ENCODE peak calls at places on chromosomes 3 and 15, in six cellular contexts. A, J, F, S, I and O are unnamed samples.

GRCh38 chr15:63165166-63165859 is 8.0 kb upstream of the RPS27L start:
- DNase-seq in J (no peak), I (no peak), S (no peak), F (no peak), A (peak; percentile 42), O (no peak)

GRCh38 chr3:104425416-104425815 is 941.3 kb upstream of the ALCAM start:
- DNase-seq in A (no peak), F (no peak), S (no peak), J (no peak), I (no peak), O (no peak)

GRCh38 chr3:165751654-165752053 is 85.6 kb downstream of the BCHE start:
- DNase-seq in A (no peak), I (no peak), J (no peak), F (no peak), S (no peak), O (no peak)

GRCh38 chr3:107798381-107798780 is 275.6 kb downstream of the BBX start:
- DNase-seq in A (peak; percentile 65), I (no peak), F (no peak), J (no peak), S (no peak), O (no peak)

GRCh38 chr3:30826381-30827061 is 67.9 kb downstream of the GADL1 start:
- DNase-seq in J (no peak), I (no peak), F (no peak), A (peak; percentile 14), S (no peak), O (no peak)

GRCh38 chr3:133192363-133192945 is 154.3 kb downstream of the TMEM108 start:
- DNase-seq in A (no peak), S (no peak), F (no peak), J (no peak), I (no peak), O (no peak)

GRCh38 chr3:55888282-55888855 is 401.3 kb upstream of the WNT5A start:
- DNase-seq in J (no peak), I (no peak), A (no peak), F (no peak), S (no peak), O (no peak)

GRCh38 chr3:4416961-4417360 is 50.1 kb downstream of the SUMF1 start:
- DNase-seq in A (peak; percentile 81), S (no peak), I (peak; percentile 45), J (no peak), F (no peak), O (peak; percentile 20)

GRCh38 chr3:55626284-55626675 is 139.2 kb upstream of the WNT5A start:
- DNase-seq in J (no peak), A (peak; percentile 61), S (no peak), I (no peak), F (no peak), O (no peak)

GRCh38 chr3:24494616-24495333 is at the start of gene THRB:
- DNase-seq in A (peak; percentile 53), J (peak; percentile 74), I (peak; percentile 89), F (peak; percentile 80), S (peak; percentile 21), O (peak; percentile 82)

GRCh38 chr15:36075333-36075732 is 504.1 kb upstream of the CDIN1 start:
- DNase-seq in S (no peak), F (no peak), A (peak; percentile 69), I (no peak), J (no peak), O (no peak)

GRCh38 chr15:57172925-57173324 is 203.4 kb upstream of the CGNL1 start:
- DNase-seq in I (no peak), S (no peak), J (no peak), F (no peak), A (peak; percentile 67), O (no peak)

GRCh38 chr3:45008117-45008516 is 18.0 kb upstream of the CLEC3B start:
- DNase-seq in J (no peak), F (no peak), A (peak; percentile 81), I (no peak), S (no peak), O (no peak)

GRCh38 chr15:99124641-99125040 is 19.8 kb downstream of the SYNM start:
- DNase-seq in S (no peak), J (no peak), I (no peak), F (peak; percentile 12), A (no peak), O (no peak)

GRCh38 chr15:40845511-40846284 is 1.9 kb downstream of the SPINT1 start:
- DNase-seq in A (no peak), J (peak; percentile 90), S (no peak), F (peak; percentile 95), I (no peak), O (no peak)

GRCh38 chr15:24848050-24848449 is 106.7 kb upstream of the SNRPN start:
- DNase-seq in I (peak; percentile 63), S (no peak), F (no peak), J (no peak), A (peak; percentile 56), O (peak; percentile 59)

GRCh38 chr15:97683816-97684215 is 276.7 kb upstream of the ARRDC4 start:
- DNase-seq in F (no peak), S (no peak), J (no peak), A (no peak), I (no peak), O (no peak)

GRCh38 chr3:197394464-197395321 is 96.3 kb upstream of the DLG1 start:
- DNase-seq in J (peak; percentile 38), F (no peak), S (peak; percentile 96), A (peak; percentile 100), I (peak; percentile 19), O (no peak)

GRCh38 chr3:10517616-10518015 is 12.2 kb upstream of the ATP2B2 start:
- DNase-seq in A (no peak), S (no peak), J (no peak), F (peak; percentile 8), I (no peak), O (no peak)

GRCh38 chr15:29682361-29682760 is 139.9 kb downstream of the TJP1 start:
- DNase-seq in J (no peak), S (no peak), I (no peak), A (no peak), F (no peak), O (peak; percentile 76)

GRCh38 chr3:57256844-57257243 is 29.3 kb downstream of the APPL1 start:
- DNase-seq in A (no peak), F (no peak), S (no peak), I (no peak), J (no peak), O (no peak)

GRCh38 chr15:41494190-41494921 is 682 bp downstream of the ITPKA start:
- DNase-seq in A (no peak), J (peak; percentile 43), S (peak; percentile 52), F (peak; percentile 81), I (peak; percentile 78), O (no peak)

GRCh38 chr3:187191271-187191670 is 6.0 kb upstream of the RTP1 start:
- DNase-seq in F (no peak), I (no peak), S (no peak), A (no peak), J (no peak), O (no peak)

GRCh38 chr3:32009101-32009500 is 27.6 kb downstream of the ZNF860 start:
- DNase-seq in F (no peak), S (no peak), A (no peak), I (no peak), J (no peak), O (no peak)

GRCh38 chr3:33989229-33989628 is 190.8 kb downstream of the PDCD6IP start:
- DNase-seq in A (no peak), J (no peak), F (no peak), I (no peak), S (no peak), O (peak; percentile 20)

GRCh38 chr3:129329858-129330257 is 51.2 kb downstream of the HMCES start:
- DNase-seq in I (no peak), S (no peak), F (no peak), A (no peak), J (no peak), O (no peak)

GRCh38 chr3:194685050-194685722 is 497 bp upstream of the FAM43A start:
- DNase-seq in I (no peak), S (no peak), F (no peak), J (peak; percentile 8), A (no peak), O (no peak)

GRCh38 chr3:194680888-194681615 is 4.6 kb upstream of the FAM43A start:
- DNase-seq in A (no peak), I (no peak), S (no peak), F (no peak), J (peak; percentile 7), O (no peak)

GRCh38 chr3:194683431-194683830 is 2.3 kb upstream of the FAM43A start:
- DNase-seq in S (no peak), I (no peak), F (no peak), A (no peak), J (no peak), O (no peak)

GRCh38 chr3:194682189-194682588 is 3.5 kb upstream of the FAM43A start:
- DNase-seq in S (no peak), F (no peak), I (no peak), A (no peak), J (no peak), O (no peak)

DNA sequence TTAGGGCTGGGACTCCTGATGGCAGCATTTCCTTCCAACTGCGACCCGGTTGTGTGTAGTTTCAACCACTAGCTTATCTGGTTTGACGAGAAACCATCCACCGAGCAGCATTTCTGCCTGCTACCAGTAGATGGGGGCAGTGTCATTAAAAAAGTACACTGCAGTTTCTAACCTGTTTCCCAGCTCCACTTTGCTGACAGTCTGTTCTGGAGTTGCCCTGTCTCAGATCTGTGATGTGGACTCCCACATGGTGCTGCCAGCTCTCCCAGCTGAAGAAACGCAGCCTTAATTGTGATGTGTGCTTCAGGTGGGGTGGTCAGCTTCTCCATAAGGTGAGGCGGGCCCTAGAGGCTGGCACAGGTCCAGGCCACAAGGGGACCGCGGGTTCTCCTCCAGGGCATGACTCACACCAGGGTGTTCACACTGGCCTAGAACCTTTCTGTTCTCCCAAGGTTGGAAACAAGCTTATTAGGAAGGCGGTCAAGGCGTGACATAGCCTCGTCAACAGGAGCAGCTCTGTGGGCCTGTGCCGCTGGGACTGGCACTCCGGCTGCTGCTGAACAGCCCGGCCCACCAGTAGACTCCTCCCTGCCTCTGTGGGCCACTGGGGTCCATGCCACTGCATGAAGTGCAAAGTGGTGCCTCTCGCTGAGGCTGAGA is 2.9 kb upstream of the FAM43A start:
- DNase-seq in A (peak; percentile 84), F (peak; percentile 84), I (peak; percentile 81), J (peak; percentile 80), S (peak; percentile 89), O (peak; percentile 73)
- TF ChIP-seq CTCF in A (peak; percentile 96), F (peak; percentile 82), I (peak; percentile 93), J (peak; percentile 94), S (peak; percentile 88), O (peak; percentile 77)

DNA sequence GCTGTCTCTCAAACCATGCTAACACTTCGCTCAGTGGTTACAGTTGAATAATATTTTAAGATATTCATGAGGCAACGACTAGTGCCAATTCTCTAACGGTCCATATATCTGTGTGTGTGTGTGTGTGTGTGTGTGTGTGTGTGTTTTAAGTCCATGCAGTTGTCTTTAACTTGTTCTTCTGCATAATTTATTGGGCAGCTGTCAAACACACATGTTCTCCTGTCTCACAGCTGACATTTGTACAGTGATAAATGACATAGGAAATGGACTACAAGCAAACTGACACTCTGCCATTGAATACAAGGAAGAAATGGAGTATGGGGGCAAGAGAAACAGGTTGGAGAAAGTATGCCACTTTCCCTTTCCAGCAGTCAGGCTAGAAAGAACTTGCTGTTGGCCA is 172.0 kb downstream of the PDZRN3 start:
- DNase-seq in J (no peak), S (no peak), F (no peak), A (no peak), I (no peak), O (no peak)
- TF ChIP-seq CTCF in J (no peak), S (no peak), F (no peak), A (no peak), I (no peak), O (no peak)

GRCh38 chr3:154018100-154018696 is 103.0 kb upstream of the ARHGEF26 start:
- DNase-seq in A (peak; percentile 9), S (peak; percentile 57), I (peak; percentile 22), J (peak; percentile 48), F (peak; percentile 53), O (peak; percentile 83)
- TF ChIP-seq CTCF in A (peak; percentile 56), S (peak; percentile 68), I (peak; percentile 64), J (no peak), F (peak; percentile 71), O (peak; percentile 85)

GRCh38 chr3:36960502-36960901 is 15.6 kb upstream of the TRANK1 start:
- DNase-seq in F (no peak), J (no peak), I (no peak), S (no peak), A (no peak), O (no peak)
- TF ChIP-seq CTCF in F (no peak), J (no peak), I (no peak), S (no peak), A (no peak), O (peak; percentile 37)